ENCODE peak calls at places on chromosomes 6 and 20, in seven cellular contexts. One of them, this sample, is unnamed.

GRCh38 chr6:837380-837779 is 144.4 kb upstream of the EXOC2 start:
- DNase-seq in astrocyte of the spinal cord: no peak
- DNase-seq in endothelial cell: no peak
- DNase-seq in OCI-LY7: no peak
- DNase-seq in body of pancreas: no peak
- DNase-seq in transverse colon: no peak
- DNase-seq in ovary: no peak
- DNase-seq in this sample: no peak

GRCh38 chr6:70846207-70846835 is 110.5 kb downstream of the B3GAT2 start:
- DNase-seq in astrocyte of the spinal cord: no peak
- DNase-seq in endothelial cell: no peak
- DNase-seq in OCI-LY7: no peak
- DNase-seq in body of pancreas: no peak
- DNase-seq in transverse colon: no peak
- DNase-seq in ovary: no peak
- DNase-seq in this sample: no peak

GRCh38 chr20:46230811-46231282 is 77.5 kb downstream of the CDH22 start:
- DNase-seq in astrocyte of the spinal cord: peak; percentile 39
- DNase-seq in endothelial cell: peak; percentile 73
- DNase-seq in OCI-LY7: peak; percentile 19
- DNase-seq in body of pancreas: no peak
- DNase-seq in transverse colon: no peak
- DNase-seq in ovary: no peak
- DNase-seq in this sample: peak; percentile 86

GRCh38 chr6:16956371-16956770 is 145.5 kb upstream of the STMND1 start:
- DNase-seq in astrocyte of the spinal cord: no peak
- DNase-seq in endothelial cell: no peak
- DNase-seq in OCI-LY7: no peak
- DNase-seq in body of pancreas: no peak
- DNase-seq in transverse colon: no peak
- DNase-seq in ovary: no peak
- DNase-seq in this sample: no peak

GRCh38 chr6:104574135-104574750 is 285.5 kb downstream of the HACE1 start:
- DNase-seq in astrocyte of the spinal cord: no peak
- DNase-seq in endothelial cell: no peak
- DNase-seq in OCI-LY7: no peak
- DNase-seq in body of pancreas: no peak
- DNase-seq in transverse colon: no peak
- DNase-seq in ovary: no peak
- DNase-seq in this sample: no peak

GRCh38 chr6:111406200-111406711 is 76.8 kb downstream of the REV3L start:
- DNase-seq in astrocyte of the spinal cord: no peak
- DNase-seq in endothelial cell: no peak
- DNase-seq in OCI-LY7: peak; percentile 82
- DNase-seq in body of pancreas: no peak
- DNase-seq in transverse colon: no peak
- DNase-seq in ovary: no peak
- DNase-seq in this sample: no peak

GRCh38 chr6:144195671-144196070 is 45.4 kb downstream of the STX11 start:
- DNase-seq in astrocyte of the spinal cord: peak; percentile 33
- DNase-seq in endothelial cell: no peak
- DNase-seq in OCI-LY7: no peak
- DNase-seq in body of pancreas: no peak
- DNase-seq in transverse colon: no peak
- DNase-seq in ovary: no peak
- DNase-seq in this sample: no peak

GRCh38 chr20:38726849-38727601 is 2.7 kb downstream of the SLC32A1 start:
- DNase-seq in astrocyte of the spinal cord: no peak
- DNase-seq in endothelial cell: peak; percentile 94
- DNase-seq in OCI-LY7: peak; percentile 32
- DNase-seq in body of pancreas: peak; percentile 33
- DNase-seq in transverse colon: no peak
- DNase-seq in ovary: no peak
- DNase-seq in this sample: peak; percentile 93

GRCh38 chr6:121158438-121158837 is 175.8 kb downstream of the TBC1D32 start:
- DNase-seq in astrocyte of the spinal cord: no peak
- DNase-seq in endothelial cell: no peak
- DNase-seq in OCI-LY7: no peak
- DNase-seq in body of pancreas: no peak
- DNase-seq in transverse colon: no peak
- DNase-seq in ovary: no peak
- DNase-seq in this sample: no peak

GRCh38 chr6:170282512-170283158 is 8.2 kb downstream of the DLL1 start:
- DNase-seq in astrocyte of the spinal cord: no peak
- DNase-seq in endothelial cell: no peak
- DNase-seq in OCI-LY7: no peak
- DNase-seq in body of pancreas: no peak
- DNase-seq in transverse colon: no peak
- DNase-seq in ovary: no peak
- DNase-seq in this sample: no peak

DNA sequence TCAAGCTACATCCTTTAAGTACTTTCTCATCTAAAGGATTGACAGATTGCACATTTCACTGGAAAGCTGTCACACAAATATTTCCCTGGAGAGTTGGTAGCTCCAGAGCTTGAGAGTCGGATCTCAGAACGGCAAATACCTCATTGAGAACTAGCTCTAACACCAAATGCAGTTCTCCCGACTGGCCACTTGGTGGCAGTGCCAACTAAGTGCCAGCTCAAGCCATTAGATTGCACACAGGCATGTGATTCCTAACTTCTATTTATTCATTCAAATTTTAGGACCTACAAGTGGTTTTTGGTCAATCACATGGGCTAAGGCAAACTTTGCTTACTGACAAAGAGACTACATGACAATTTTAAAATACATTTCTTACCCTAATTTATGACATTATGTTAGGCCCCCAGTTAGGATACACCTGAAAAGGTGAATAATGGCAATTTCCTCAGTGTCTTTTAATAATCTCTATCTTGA is 7.9 kb upstream of the MCHR2 start:
- DNase-seq in astrocyte of the spinal cord: peak; percentile 59
- DNase-seq in endothelial cell: peak; percentile 43
- DNase-seq in OCI-LY7: peak; percentile 58
- DNase-seq in body of pancreas: peak; percentile 65
- DNase-seq in transverse colon: peak; percentile 18
- DNase-seq in ovary: no peak
- DNase-seq in this sample: peak; percentile 59
- TF ChIP-seq CTCF in astrocyte of the spinal cord: peak; percentile 95
- TF ChIP-seq CTCF in endothelial cell: peak; percentile 91
- TF ChIP-seq CTCF in OCI-LY7: peak; percentile 93
- TF ChIP-seq CTCF in body of pancreas: peak; percentile 79
- TF ChIP-seq CTCF in transverse colon: peak; percentile 62
- TF ChIP-seq CTCF in ovary: peak; percentile 14
- TF ChIP-seq CTCF in this sample: peak; percentile 96

GRCh38 chr6:168908887-168909286 is 344.8 kb downstream of the THBS2 start:
- DNase-seq in astrocyte of the spinal cord: peak; percentile 53
- DNase-seq in endothelial cell: no peak
- DNase-seq in OCI-LY7: no peak
- DNase-seq in body of pancreas: no peak
- DNase-seq in transverse colon: no peak
- DNase-seq in ovary: no peak
- DNase-seq in this sample: no peak
- TF ChIP-seq CTCF in astrocyte of the spinal cord: peak; percentile 25
- TF ChIP-seq CTCF in endothelial cell: no peak
- TF ChIP-seq CTCF in OCI-LY7: no peak
- TF ChIP-seq CTCF in body of pancreas: no peak
- TF ChIP-seq CTCF in transverse colon: no peak
- TF ChIP-seq CTCF in ovary: peak; percentile 11
- TF ChIP-seq CTCF in this sample: no peak

GRCh38 chr6:3444276-3445088 is 12.4 kb downstream of the SLC22A23 start:
- DNase-seq in astrocyte of the spinal cord: no peak
- DNase-seq in endothelial cell: no peak
- DNase-seq in OCI-LY7: no peak
- DNase-seq in body of pancreas: no peak
- DNase-seq in transverse colon: no peak
- DNase-seq in ovary: no peak
- DNase-seq in this sample: no peak
- TF ChIP-seq CTCF in astrocyte of the spinal cord: no peak
- TF ChIP-seq CTCF in endothelial cell: no peak
- TF ChIP-seq CTCF in OCI-LY7: no peak
- TF ChIP-seq CTCF in body of pancreas: no peak
- TF ChIP-seq CTCF in transverse colon: no peak
- TF ChIP-seq CTCF in ovary: no peak
- TF ChIP-seq CTCF in this sample: no peak

DNA sequence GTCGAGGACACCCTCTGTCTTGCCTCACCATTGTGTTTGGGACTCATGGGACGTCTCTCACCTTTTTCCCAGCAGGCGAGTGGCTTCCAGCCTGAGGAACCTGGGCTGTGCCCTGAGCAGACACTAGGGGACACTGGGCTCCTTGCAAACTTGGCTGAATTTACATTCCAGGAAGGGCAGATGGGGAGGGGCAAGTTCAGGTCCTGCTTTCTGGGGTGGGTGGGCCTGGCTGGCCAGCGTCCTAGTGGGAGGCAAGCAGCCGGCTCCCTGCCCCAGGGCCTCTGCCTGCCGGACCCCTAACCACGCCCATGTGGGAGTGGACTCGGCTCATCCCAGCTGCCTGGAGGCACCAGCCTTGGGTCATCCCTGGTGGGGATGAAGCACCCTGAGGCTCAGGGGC is 48.2 kb upstream of the MLN start:
- DNase-seq in astrocyte of the spinal cord: no peak
- DNase-seq in endothelial cell: peak; percentile 55
- DNase-seq in OCI-LY7: no peak
- DNase-seq in body of pancreas: no peak
- DNase-seq in transverse colon: peak; percentile 26
- DNase-seq in ovary: no peak
- DNase-seq in this sample: peak; percentile 75
- TF ChIP-seq CTCF in astrocyte of the spinal cord: peak; percentile 52
- TF ChIP-seq CTCF in endothelial cell: no peak
- TF ChIP-seq CTCF in OCI-LY7: peak; percentile 27
- TF ChIP-seq CTCF in body of pancreas: no peak
- TF ChIP-seq CTCF in transverse colon: peak; percentile 71
- TF ChIP-seq CTCF in ovary: no peak
- TF ChIP-seq CTCF in this sample: peak; percentile 57

DNA sequence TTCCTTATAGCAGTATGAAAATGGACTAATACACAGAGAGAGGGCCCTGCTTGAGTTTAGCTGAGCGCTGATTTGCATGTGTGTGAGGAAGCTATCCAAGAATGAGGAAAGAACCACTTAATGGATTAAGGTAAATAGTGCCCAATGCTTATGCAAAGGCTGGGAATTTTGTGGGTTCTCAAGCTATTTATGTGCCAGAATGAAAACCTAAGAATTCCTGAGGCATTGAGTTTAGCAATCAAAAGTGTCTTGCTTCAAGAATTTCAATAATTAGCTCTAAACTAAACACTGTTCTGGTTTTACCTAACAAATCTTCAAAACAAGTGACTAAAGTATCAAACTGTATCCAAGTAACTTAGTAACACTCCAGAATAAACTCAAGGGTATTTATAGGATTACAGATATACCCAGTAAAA is 7.0 kb upstream of the OR14J1 start:
- DNase-seq in astrocyte of the spinal cord: no peak
- DNase-seq in endothelial cell: no peak
- DNase-seq in OCI-LY7: no peak
- DNase-seq in body of pancreas: no peak
- DNase-seq in transverse colon: no peak
- DNase-seq in ovary: no peak
- DNase-seq in this sample: no peak
- TF ChIP-seq CTCF in astrocyte of the spinal cord: no peak
- TF ChIP-seq CTCF in endothelial cell: no peak
- TF ChIP-seq CTCF in OCI-LY7: no peak
- TF ChIP-seq CTCF in body of pancreas: no peak
- TF ChIP-seq CTCF in transverse colon: no peak
- TF ChIP-seq CTCF in ovary: no peak
- TF ChIP-seq CTCF in this sample: no peak

GRCh38 chr6:20243288-20243687 is 31.0 kb upstream of the MBOAT1 start:
- DNase-seq in astrocyte of the spinal cord: no peak
- DNase-seq in endothelial cell: no peak
- DNase-seq in OCI-LY7: no peak
- DNase-seq in body of pancreas: no peak
- DNase-seq in transverse colon: no peak
- DNase-seq in ovary: no peak
- DNase-seq in this sample: no peak

GRCh38 chr6:20241102-20241501 is 28.8 kb upstream of the MBOAT1 start:
- DNase-seq in astrocyte of the spinal cord: no peak
- DNase-seq in endothelial cell: no peak
- DNase-seq in OCI-LY7: no peak
- DNase-seq in body of pancreas: no peak
- DNase-seq in transverse colon: no peak
- DNase-seq in ovary: no peak
- DNase-seq in this sample: no peak

GRCh38 chr6:20251525-20251924 is 39.3 kb upstream of the MBOAT1 start:
- DNase-seq in astrocyte of the spinal cord: no peak
- DNase-seq in endothelial cell: no peak
- DNase-seq in OCI-LY7: no peak
- DNase-seq in body of pancreas: no peak
- DNase-seq in transverse colon: no peak
- DNase-seq in ovary: no peak
- DNase-seq in this sample: no peak

GRCh38 chr6:20242397-20242796 is 30.1 kb upstream of the MBOAT1 start:
- DNase-seq in astrocyte of the spinal cord: no peak
- DNase-seq in endothelial cell: no peak
- DNase-seq in OCI-LY7: no peak
- DNase-seq in body of pancreas: no peak
- DNase-seq in transverse colon: no peak
- DNase-seq in ovary: no peak
- DNase-seq in this sample: peak; percentile 19

GRCh38 chr6:20246107-20246506 is 33.8 kb upstream of the MBOAT1 start:
- DNase-seq in astrocyte of the spinal cord: no peak
- DNase-seq in endothelial cell: no peak
- DNase-seq in OCI-LY7: no peak
- DNase-seq in body of pancreas: no peak
- DNase-seq in transverse colon: no peak
- DNase-seq in ovary: no peak
- DNase-seq in this sample: no peak
- TF ChIP-seq CTCF in astrocyte of the spinal cord: no peak
- TF ChIP-seq CTCF in endothelial cell: no peak
- TF ChIP-seq CTCF in OCI-LY7: no peak
- TF ChIP-seq CTCF in body of pancreas: no peak
- TF ChIP-seq CTCF in transverse colon: no peak
- TF ChIP-seq CTCF in ovary: no peak
- TF ChIP-seq CTCF in this sample: no peak

DNA sequence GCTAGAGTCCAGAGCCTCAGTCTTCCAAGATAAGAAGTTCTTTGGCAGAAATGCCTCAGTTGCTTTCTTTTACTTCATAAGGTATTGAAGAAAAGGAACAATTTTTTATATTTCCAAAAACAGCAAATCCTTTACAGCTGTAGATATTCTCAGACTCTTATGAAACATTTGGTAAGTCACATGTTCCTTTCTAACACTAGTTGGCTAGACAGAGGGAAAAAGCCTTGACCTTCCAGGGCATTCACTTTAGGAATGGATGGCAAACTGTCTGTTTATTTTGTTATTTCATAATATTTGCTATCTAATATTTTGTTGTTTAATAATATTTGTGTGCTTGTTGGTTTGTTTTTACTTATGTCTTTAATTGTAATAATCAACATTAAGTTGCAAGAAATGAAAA is 140.8 kb downstream of the PTPRK start:
- DNase-seq in astrocyte of the spinal cord: no peak
- DNase-seq in endothelial cell: no peak
- DNase-seq in OCI-LY7: no peak
- DNase-seq in body of pancreas: no peak
- DNase-seq in transverse colon: no peak
- DNase-seq in ovary: no peak
- DNase-seq in this sample: no peak
- TF ChIP-seq CTCF in astrocyte of the spinal cord: no peak
- TF ChIP-seq CTCF in endothelial cell: no peak
- TF ChIP-seq CTCF in OCI-LY7: no peak
- TF ChIP-seq CTCF in body of pancreas: no peak
- TF ChIP-seq CTCF in transverse colon: no peak
- TF ChIP-seq CTCF in ovary: no peak
- TF ChIP-seq CTCF in this sample: no peak

GRCh38 chr6:47094351-47094925 is 52.3 kb upstream of the ADGRF1 start:
- DNase-seq in astrocyte of the spinal cord: peak; percentile 44
- DNase-seq in endothelial cell: no peak
- DNase-seq in OCI-LY7: peak; percentile 22
- DNase-seq in body of pancreas: peak; percentile 48
- DNase-seq in transverse colon: peak; percentile 24
- DNase-seq in ovary: no peak
- DNase-seq in this sample: no peak
- TF ChIP-seq CTCF in astrocyte of the spinal cord: no peak
- TF ChIP-seq CTCF in endothelial cell: no peak
- TF ChIP-seq CTCF in OCI-LY7: no peak
- TF ChIP-seq CTCF in body of pancreas: no peak
- TF ChIP-seq CTCF in transverse colon: peak; percentile 13
- TF ChIP-seq CTCF in ovary: no peak
- TF ChIP-seq CTCF in this sample: no peak

This sample was measured in nephron progenitor cell.